ENCODE peak calls at places on chromosomes 12 and 14, in eight cellular contexts. W is nephron progenitor cell, H is B cell, A is astrocyte of the hippocampus, Q is dermis microvascular lymphatic vessel endothelial cell, O is retina, M is left cardiac atrium, R is T-helper 17 cell. G is an unnamed sample.

GRCh38 chr12:124564232-124564958 is 3.0 kb downstream of the NCOR2 start:
- DNase-seq in W (peak), H (no peak), A (peak), Q (no peak), O (peak), M (no peak), R (no peak), G (no peak)

GRCh38 chr14:64541261-64541970 is 875 bp downstream of the HSPA2 start:
- DNase-seq in W (no peak), H (no peak), A (peak), Q (peak), O (no peak), M (peak), R (peak), G (no peak)

GRCh38 chr14:29222671-29223268 is 456.2 kb downstream of the FOXG1 start:
- DNase-seq in W (peak), H (no peak), A (peak), Q (peak), O (peak), M (no peak), R (no peak), G (no peak)

GRCh38 chr14:76937181-76938091 is 91.1 kb downstream of the IRF2BPL start:
- DNase-seq in W (peak), H (no peak), A (peak), Q (no peak), O (peak), M (peak), R (no peak), G (no peak)

GRCh38 chr12:96981053-96981452 is 74.0 kb downstream of the NEDD1 start:
- DNase-seq in W (no peak), H (no peak), A (peak), Q (peak), O (peak), M (peak), R (no peak), G (no peak)

GRCh38 chr12:7512528-7512927 is 9.0 kb upstream of the CD163 start:
- DNase-seq in W (no peak), H (no peak), A (peak), Q (no peak), O (no peak), M (peak), R (no peak), G (no peak)

GRCh38 chr14:52117433-52117832 is 48.6 kb upstream of the NID2 start:
- DNase-seq in W (no peak), H (no peak), A (no peak), Q (no peak), O (no peak), M (no peak), R (no peak), G (no peak)

GRCh38 chr14:50085570-50086315 is 30.6 kb downstream of the VCPKMT start:
- DNase-seq in W (no peak), H (peak), A (peak), Q (no peak), O (no peak), M (no peak), R (no peak), G (no peak)

GRCh38 chr12:67096533-67097318 is 172.4 kb upstream of the CAND1 start:
- DNase-seq in W (no peak), H (no peak), A (peak), Q (no peak), O (no peak), M (no peak), R (no peak), G (no peak)

GRCh38 chr12:50925342-50925651 is 27.0 kb upstream of the HIGD1C start:
- DNase-seq in W (no peak), H (peak), A (no peak), Q (peak), O (no peak), M (no peak), R (no peak), G (no peak)

GRCh38 chr14:74501135-74501614 is 7.6 kb downstream of the ISCA2 start:
- DNase-seq in W (peak), H (no peak), A (peak), Q (peak), O (peak), M (peak), R (no peak), G (no peak)

G was measured in GM12891.